ENCODE peak calls at places on chromosomes 12 and 14, in nine cellular contexts. E is A549; Z is cardiac muscle cell; Y is heart left ventricle; F is CD8-positive, alpha-beta T cell; A is psoas muscle; H is endodermal cell; S is Peyer's patch; B is vagina. X is an unnamed sample.

GRCh38 chr14:51318777-51319176 is 78.7 kb downstream of the TMX1 start:
- DNase-seq in Y (no peak), Z (no peak), B (no peak), A (no peak), H (no peak), E (no peak), S (no peak), F (no peak), X (no peak)

GRCh38 chr12:128853321-128854197 is at the start of gene GLT1D1:
- DNase-seq in F (no peak), Y (no peak), S (peak; percentile 42), E (no peak), A (no peak), Z (no peak), B (no peak), H (no peak), X (no peak)

GRCh38 chr12:991350-992278 is 591 bp downstream of the ERC1 start:
- DNase-seq in E (peak; percentile 77), Z (no peak), Y (no peak), A (no peak), B (no peak), H (peak; percentile 70), S (peak; percentile 58), F (no peak), X (no peak)

GRCh38 chr12:125143491-125143890 is 78.3 kb downstream of the AACS start:
- DNase-seq in H (no peak), Y (peak; percentile 82), B (no peak), A (no peak), F (no peak), E (no peak), S (no peak), Z (peak; percentile 73), X (no peak)

GRCh38 chr14:106094654-106095189 is 568.3 kb downstream of the TMEM121 start:
- DNase-seq in S (peak; percentile 58), E (no peak), Z (no peak), F (no peak), A (peak; percentile 52), B (no peak), Y (no peak), H (peak; percentile 57), X (no peak)

GRCh38 chr12:50614167-50614762 is 109.5 kb downstream of the DIP2B start:
- DNase-seq in Z (peak; percentile 81), S (no peak), E (no peak), F (no peak), H (peak; percentile 76), B (no peak), Y (no peak), A (no peak), X (no peak)

GRCh38 chr14:70655110-70655826 is 13.6 kb downstream of the TTC9 start:
- DNase-seq in Z (no peak), H (peak; percentile 68), A (no peak), S (peak; percentile 92), E (no peak), Y (no peak), F (peak; percentile 72), B (no peak), X (no peak)

GRCh38 chr12:71661977-71662522 is 1.6 kb downstream of the ZFC3H1 start:
- DNase-seq in A (no peak), Y (no peak), H (no peak), S (no peak), F (no peak), E (no peak), Z (peak; percentile 80), B (no peak), X (no peak)

GRCh38 chr12:18612971-18613370 is 124.8 kb downstream of the PLCZ1 start:
- DNase-seq in H (no peak), E (no peak), F (no peak), B (no peak), Z (no peak), S (no peak), Y (no peak), A (no peak), X (no peak)

GRCh38 chr12:3461391-3461790 is 29.6 kb upstream of the PRMT8 start:
- DNase-seq in S (no peak), H (peak; percentile 44), F (no peak), Y (no peak), Z (no peak), B (no peak), A (no peak), E (no peak), X (no peak)

GRCh38 chr12:57614178-57614947 is 3.1 kb downstream of the ARHGEF25 start:
- DNase-seq in B (no peak), A (peak; percentile 56), S (peak; percentile 73), F (no peak), E (peak; percentile 51), Z (no peak), Y (peak; percentile 67), H (peak; percentile 91), X (no peak)

GRCh38 chr14:101113108-101113612 is 209.6 kb upstream of the RTL1 start:
- DNase-seq in E (no peak), F (no peak), H (peak; percentile 26), S (peak; percentile 22), Y (no peak), B (peak; percentile 95), Z (no peak), A (peak; percentile 39), X (no peak)

GRCh38 chr14:31835049-31835448 is 242.1 kb upstream of the ARHGAP5 start:
- DNase-seq in B (no peak), Y (no peak), A (no peak), F (no peak), Z (peak; percentile 3), S (no peak), H (no peak), E (no peak), X (no peak)

GRCh38 chr14:42113358-42114070 is 506.8 kb downstream of the LRFN5 start:
- DNase-seq in Y (peak; percentile 44), A (no peak), Z (no peak), S (no peak), F (no peak), H (no peak), E (no peak), B (no peak), X (no peak)

GRCh38 chr12:121796855-121797751 is 3.6 kb upstream of the RHOF start:
- DNase-seq in S (peak; percentile 96), H (peak; percentile 98), F (no peak), Z (peak; percentile 89), E (peak; percentile 90), Y (peak; percentile 96), A (peak; percentile 98), B (no peak), X (peak; percentile 99)

DNA sequence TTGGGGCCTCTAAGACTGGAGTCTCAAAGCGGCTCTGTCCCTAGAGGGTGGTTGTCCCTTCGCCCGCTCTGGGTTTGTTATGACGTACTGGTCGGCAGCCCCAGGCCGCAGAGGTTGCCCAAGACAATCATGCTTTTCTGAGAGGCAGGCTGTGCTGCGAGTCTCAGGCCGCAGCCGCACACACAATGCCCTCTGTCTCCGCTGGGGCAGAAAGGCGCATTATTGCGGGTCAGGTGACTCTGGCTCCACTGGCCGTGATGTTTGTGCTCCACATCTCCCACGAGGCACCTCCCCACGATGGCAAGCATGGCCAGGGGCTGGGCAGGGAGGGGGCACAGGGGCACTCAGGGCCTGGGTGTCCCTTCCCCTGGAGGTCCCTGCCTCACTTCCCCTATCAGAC is 21.0 kb upstream of the PLEKHG3 start:
- DNase-seq in Z (no peak), S (no peak), B (no peak), Y (no peak), H (no peak), A (no peak), F (no peak), E (no peak), X (no peak)
- H3K27ac ChIP-seq in Z (no peak overlapping the region), S (no peak overlapping the region), B (peak overlapping the region; percentile 79), Y (peak overlapping the region; percentile 70), H (peak overlapping the region; percentile 16), A (peak overlapping the region; percentile 60), F (no peak overlapping the region), E (peak overlapping the region; percentile 23), X (peak overlapping the region; percentile 62)

DNA sequence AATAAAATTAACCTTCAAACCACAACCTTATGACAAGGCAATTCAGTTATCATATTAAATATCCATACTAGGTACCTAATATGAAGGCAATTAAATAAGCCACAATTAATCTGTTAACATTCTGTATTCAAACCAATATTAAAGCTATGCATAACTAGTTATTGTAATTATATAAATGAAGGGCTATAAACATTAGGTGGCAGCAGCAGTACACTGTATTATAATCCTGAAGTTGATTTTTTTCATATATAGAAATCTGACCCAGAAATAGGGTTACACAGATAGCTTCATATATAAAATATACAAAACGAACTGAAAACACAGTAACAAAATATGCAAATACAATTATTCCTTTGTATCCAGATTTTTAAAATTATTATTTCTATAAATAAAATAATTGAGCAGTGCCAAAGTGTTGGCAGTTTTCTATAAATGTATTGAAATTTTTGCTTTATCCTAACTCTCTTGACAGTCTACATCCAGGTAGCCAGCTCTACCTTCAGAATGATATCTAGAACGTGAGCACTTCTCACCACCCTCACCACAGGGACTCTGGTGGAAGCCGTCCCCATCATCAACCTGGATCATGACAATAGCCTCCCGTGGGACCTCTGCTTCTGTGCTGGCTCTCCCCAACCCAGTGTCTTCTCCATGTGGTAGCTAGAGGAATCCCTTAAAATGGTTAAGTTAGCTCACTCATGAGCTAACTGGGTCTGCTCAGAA is 136.2 kb downstream of the MED13L start:
- DNase-seq in B (no peak), S (no peak), E (no peak), H (no peak), F (no peak), Z (peak; percentile 26), A (no peak), Y (no peak), X (no peak)
- TF ChIP-seq CTCF in B (no peak), S (no peak), E (peak; percentile 40), H (no peak), F (peak; percentile 34), Z (no peak), A (peak; percentile 41), Y (peak; percentile 11), X (no peak)

GRCh38 chr12:100356646-100357223 is at the start of gene SLC17A8:
- DNase-seq in Y (no peak), B (no peak), A (no peak), E (no peak), H (peak; percentile 92), S (no peak), F (no peak), Z (no peak), X (no peak)
- H3K4me3 ChIP-seq in Y (no peak within 1 kb of the TSS), B (no peak within 1 kb of the TSS), A (no peak within 1 kb of the TSS), E (no peak within 1 kb of the TSS), H (no peak within 1 kb of the TSS), S (no peak within 1 kb of the TSS), F (no peak within 1 kb of the TSS), Z (no peak within 1 kb of the TSS), X (no peak within 1 kb of the TSS)

GRCh38 chr12:116161588-116161987 is 115.9 kb downstream of the MED13L start:
- DNase-seq in H (no peak), Y (no peak), B (no peak), F (no peak), Z (peak; percentile 46), A (no peak), S (no peak), E (no peak), X (no peak)
- H3K27ac ChIP-seq in H (peak overlapping the region; percentile 55), Y (no peak overlapping the region), B (no peak overlapping the region), F (no peak overlapping the region), Z (peak overlapping the region; percentile 55), A (peak overlapping the region; percentile 17), S (no peak overlapping the region), E (no peak overlapping the region), X (peak overlapping the region; percentile 1)

DNA sequence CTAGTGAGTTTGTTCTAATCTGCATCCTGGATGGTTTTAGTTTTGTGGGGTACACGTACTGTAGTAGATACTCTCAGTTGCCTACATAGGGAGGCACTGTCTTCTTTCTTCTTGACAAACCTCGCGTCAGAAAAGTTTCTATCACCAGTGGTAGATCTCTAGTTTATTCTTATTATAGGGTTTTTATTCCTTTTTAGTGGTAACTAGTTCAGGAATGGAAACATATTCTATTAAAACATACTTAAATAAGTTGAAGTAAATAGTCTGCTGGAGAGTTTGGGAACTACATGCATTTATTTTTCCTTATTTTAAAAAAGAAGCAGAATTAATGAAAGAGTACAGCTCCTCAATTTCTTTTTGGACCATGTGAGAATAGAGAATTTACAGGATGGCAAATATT is 33.6 kb upstream of the OR9K2 start:
- DNase-seq in B (no peak), H (no peak), A (no peak), Y (no peak), S (no peak), E (no peak), Z (no peak), F (no peak), X (no peak)
- TF ChIP-seq CTCF in B (no peak), H (peak; percentile 57), A (no peak), Y (no peak), S (no peak), E (no peak), Z (no peak), F (no peak), X (no peak)

X was measured in pancreas.